ENCODE peak calls at places on chromosomes 5 and 9, in seven cellular contexts. L is fibroblast of mammary gland, M is ovary, G is tibial nerve, Z is Calu3, V is astrocyte of the cerebellum, A is brain microvascular endothelial cell. Y is an unnamed sample.

GRCh38 chr5:129382921-129383672 is 77.0 kb upstream of the ADAMTS19 start:
- DNase-seq in V (no peak), Z (no peak), M (no peak), L (peak), A (no peak), G (no peak), Y (no peak)

GRCh38 chr9:89687848-89688247 is 83.0 kb downstream of the GADD45G start:
- DNase-seq in A (no peak), Z (no peak), M (no peak), G (no peak), V (no peak), L (no peak), Y (no peak)

GRCh38 chr9:42852133-42852532 is 668.7 kb downstream of the SPATA31A6 start:
- DNase-seq in A (no peak), G (no peak), M (no peak), L (peak), Z (peak), V (no peak), Y (no peak)

GRCh38 chr9:96379461-96379860 is 4.0 kb downstream of the SLC35D2 start:
- DNase-seq in M (no peak), L (no peak), G (no peak), A (no peak), V (no peak), Z (no peak), Y (no peak)

GRCh38 chr9:138028596-138028995 is 151.0 kb downstream of the CACNA1B start:
- DNase-seq in M (no peak), Z (no peak), L (no peak), A (no peak), G (no peak), V (no peak), Y (no peak)

GRCh38 chr9:124733964-124734740 is 37.0 kb downstream of the NR6A1 start:
- DNase-seq in V (no peak), Z (peak), A (no peak), G (no peak), L (no peak), M (no peak), Y (no peak)

GRCh38 chr5:128681096-128681495 is 143.1 kb upstream of the FBN2 start:
- DNase-seq in A (peak), M (no peak), L (no peak), V (no peak), G (no peak), Z (no peak), Y (no peak)

GRCh38 chr5:74035521-74035937 is 409.5 kb downstream of the ARHGEF28 start:
- DNase-seq in G (no peak), V (peak), L (peak), Z (peak), A (peak), M (peak), Y (peak)

GRCh38 chr5:19795218-19795617 is 192.8 kb downstream of the CDH18 start:
- DNase-seq in V (no peak), Z (no peak), L (peak), M (no peak), A (no peak), G (no peak), Y (peak)

GRCh38 chr5:36875789-36876388 is 680 bp upstream of the NIPBL start:
- DNase-seq in L (peak), G (peak), Z (peak), V (peak), M (peak), A (peak), Y (peak)

GRCh38 chr5:32312194-32312681 is 501 bp downstream of the MTMR12 start:
- DNase-seq in M (peak), G (peak), Z (peak), L (peak), A (peak), V (peak), Y (peak)

GRCh38 chr5:138464388-138465287 is 641 bp upstream of the EGR1 start:
- DNase-seq in L (peak), A (peak), Z (peak), M (peak), V (peak), G (peak), Y (peak)

GRCh38 chr5:178386532-178386931 is 153.9 kb upstream of the PHYKPL start:
- DNase-seq in V (no peak), Z (no peak), M (no peak), L (no peak), G (no peak), A (no peak), Y (no peak)

GRCh38 chr5:1441166-1441865 is 3.9 kb downstream of the SLC6A3 start:
- DNase-seq in V (no peak), M (no peak), G (no peak), L (no peak), Z (no peak), A (no peak), Y (no peak)

GRCh38 chr5:14895301-14895700 is 23.7 kb upstream of the ANKH start:
- DNase-seq in L (peak), A (no peak), Z (no peak), M (no peak), V (no peak), G (no peak), Y (no peak)

GRCh38 chr9:105063665-105064247 is 135.8 kb upstream of the ABCA1 start:
- DNase-seq in A (peak), G (no peak), Z (no peak), L (peak), M (peak), V (peak), Y (peak)

GRCh38 chr9:96242829-96243228 is 59.1 kb downstream of the HSD17B3 start:
- DNase-seq in G (no peak), V (no peak), A (no peak), M (no peak), Z (no peak), L (no peak), Y (no peak)

GRCh38 chr9:135282001-135282731 is 194.7 kb downstream of the OLFM1 start:
- DNase-seq in A (no peak), M (peak), V (no peak), Z (peak), G (peak), L (peak), Y (no peak)

GRCh38 chr9:135105938-135106491 is 18.5 kb downstream of the OLFM1 start:
- DNase-seq in A (no peak), Z (no peak), V (no peak), G (no peak), L (no peak), M (no peak), Y (no peak)

GRCh38 chr9:99128133-99128406 is 23.2 kb downstream of the TGFBR1 start:
- DNase-seq in A (no peak), Z (no peak), M (no peak), L (no peak), V (no peak), G (no peak), Y (no peak)

GRCh38 chr5:14628346-14628745 is 36.2 kb upstream of the OTULIN start:
- DNase-seq in Z (peak), G (no peak), V (peak), L (peak), M (peak), A (peak), Y (peak)

GRCh38 chr5:34600118-34600493 is 56.0 kb upstream of the RAI14 start:
- DNase-seq in V (no peak), G (no peak), M (no peak), A (no peak), Z (no peak), L (no peak), Y (no peak)

GRCh38 chr5:138824924-138825863 is 49.9 kb downstream of the LRRTM2 start:
- DNase-seq in M (no peak), Z (no peak), L (peak), A (peak), V (no peak), G (no peak), Y (no peak)

GRCh38 chr5:1276930-1277329 is 17.9 kb downstream of the TERT start:
- DNase-seq in L (no peak), A (no peak), G (no peak), M (no peak), V (no peak), Z (no peak), Y (no peak)

GRCh38 chr9:18888241-18888794 is 144.7 kb downstream of the SAXO1 start:
- DNase-seq in L (peak), A (no peak), Z (no peak), M (no peak), V (peak), G (no peak), Y (no peak)

GRCh38 chr5:179260324-179261070 is 84.8 kb downstream of the ADAMTS2 start:
- DNase-seq in Z (no peak), V (no peak), M (peak), L (no peak), G (no peak), A (no peak), Y (no peak)

GRCh38 chr5:141867651-141868050 is 10.6 kb downstream of the PCDH1 start:
- DNase-seq in G (no peak), A (no peak), M (no peak), Z (no peak), V (no peak), L (no peak), Y (no peak)

GRCh38 chr5:116922532-116922931 is 347.9 kb upstream of the SEMA6A start:
- DNase-seq in A (no peak), G (no peak), V (no peak), M (no peak), Z (no peak), L (no peak), Y (no peak)

GRCh38 chr5:59275537-59276276 is 617.8 kb downstream of the PDE4D start:
- DNase-seq in G (no peak), M (no peak), Z (peak), A (peak), L (peak), V (peak), Y (no peak)

GRCh38 chr5:169670769-169671525 is 33.9 kb downstream of the DOCK2 start:
- DNase-seq in L (no peak), G (no peak), V (no peak), A (no peak), Z (no peak), M (no peak), Y (no peak)

GRCh38 chr5:87195104-87195581 is 72.5 kb upstream of the RASA1 start:
- DNase-seq in G (no peak), Z (no peak), A (peak), M (no peak), L (peak), V (peak), Y (peak)

GRCh38 chr5:135916638-135917263 is 21.1 kb upstream of the IL9 start:
- DNase-seq in Z (no peak), V (no peak), G (no peak), L (no peak), M (no peak), A (no peak), Y (no peak)

GRCh38 chr5:177231479-177232250 is 71.9 kb downstream of the RAB24 start:
- DNase-seq in M (no peak), A (no peak), Z (no peak), L (no peak), G (no peak), V (no peak), Y (no peak)

GRCh38 chr5:177226882-177227281 is 76.6 kb downstream of the RAB24 start:
- DNase-seq in M (no peak), Z (no peak), L (no peak), A (no peak), V (no peak), G (no peak), Y (no peak)

GRCh38 chr5:177230660-177231059 is 72.9 kb downstream of the RAB24 start:
- DNase-seq in G (no peak), V (no peak), Z (no peak), L (no peak), M (no peak), A (no peak), Y (no peak)

GRCh38 chr5:177225798-177226197 is 77.7 kb downstream of the RAB24 start:
- DNase-seq in V (no peak), G (no peak), Z (no peak), L (no peak), A (no peak), M (no peak), Y (no peak)

GRCh38 chr5:177228751-177229150 is 74.8 kb downstream of the RAB24 start:
- DNase-seq in L (no peak), V (no peak), A (no peak), Z (no peak), M (no peak), G (no peak), Y (no peak)
- TF ChIP-seq CTCF in L (no peak), V (no peak), A (no peak), Z (no peak), M (no peak), G (no peak), Y (peak)

GRCh38 chr5:91136271-91136670 is 246.8 kb downstream of the ARRDC3 start:
- DNase-seq in A (peak), Z (peak), V (peak), L (no peak), M (no peak), G (no peak), Y (no peak)
- TF ChIP-seq CTCF in A (peak), Z (no peak), V (no peak), L (no peak), M (no peak), G (no peak), Y (no peak)

GRCh38 chr9:119280740-119281485 is 88.3 kb downstream of the BRINP1 start:
- DNase-seq in M (no peak), A (no peak), L (no peak), Z (no peak), G (no peak), V (no peak), Y (no peak)

GRCh38 chr9:119284587-119285337 is 84.5 kb downstream of the BRINP1 start:
- DNase-seq in L (peak), M (no peak), V (no peak), G (no peak), Z (no peak), A (no peak), Y (no peak)

GRCh38 chr9:119283118-119283794 is 86.0 kb downstream of the BRINP1 start:
- DNase-seq in A (no peak), Z (no peak), L (peak), V (peak), G (no peak), M (no peak), Y (no peak)

GRCh38 chr9:119282476-119283117 is 86.6 kb downstream of the BRINP1 start:
- DNase-seq in G (no peak), A (no peak), Z (no peak), V (peak), L (no peak), M (no peak), Y (no peak)

DNA sequence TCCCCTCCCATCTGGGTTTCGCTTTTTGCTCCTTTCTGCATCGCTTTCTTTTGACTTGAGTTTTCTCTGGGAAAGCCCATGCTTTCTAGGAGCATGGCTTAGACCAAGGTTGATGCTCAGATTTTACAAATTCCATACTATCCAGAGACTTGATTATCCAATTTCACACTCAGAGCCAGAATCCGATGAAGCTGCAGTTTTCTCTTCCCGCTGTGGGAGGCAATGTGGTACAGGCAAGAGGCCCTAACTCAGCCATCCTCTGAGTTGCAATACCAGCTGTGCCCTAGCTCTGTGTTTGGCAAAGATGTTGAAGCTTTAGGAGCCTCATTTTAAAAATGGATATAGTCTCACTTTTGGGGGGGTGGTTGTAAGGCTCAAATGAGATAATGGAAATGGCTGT is 85.1 kb downstream of the BRINP1 start:
- DNase-seq in A (no peak), L (peak), M (no peak), V (peak), G (no peak), Z (no peak), Y (no peak)
- TF ChIP-seq CTCF in A (no peak), L (peak), M (no peak), V (peak), G (no peak), Z (no peak), Y (no peak)

GRCh38 chr9:129101279-129101678 is 9.3 kb downstream of the CRAT start:
- DNase-seq in M (no peak), G (no peak), L (no peak), A (no peak), V (no peak), Z (no peak), Y (no peak)

GRCh38 chr9:129103595-129103965 is 7.0 kb downstream of the CRAT start:
- DNase-seq in L (no peak), G (no peak), A (no peak), Z (no peak), M (no peak), V (no peak), Y (no peak)

GRCh38 chr9:129104051-129104450 is 6.5 kb downstream of the CRAT start:
- DNase-seq in A (no peak), Z (no peak), M (no peak), L (no peak), G (no peak), V (no peak), Y (no peak)

GRCh38 chr9:129102095-129102525 is 8.5 kb downstream of the CRAT start:
- DNase-seq in V (no peak), L (no peak), M (no peak), Z (no peak), A (no peak), G (no peak), Y (no peak)

GRCh38 chr9:129102791-129103594 is 7.6 kb downstream of the CRAT start:
- DNase-seq in V (no peak), G (no peak), L (peak), M (peak), Z (peak), A (peak), Y (peak)
- TF ChIP-seq CTCF in V (peak), G (peak), L (peak), M (no peak), Z (no peak), A (peak), Y (peak)

DNA sequence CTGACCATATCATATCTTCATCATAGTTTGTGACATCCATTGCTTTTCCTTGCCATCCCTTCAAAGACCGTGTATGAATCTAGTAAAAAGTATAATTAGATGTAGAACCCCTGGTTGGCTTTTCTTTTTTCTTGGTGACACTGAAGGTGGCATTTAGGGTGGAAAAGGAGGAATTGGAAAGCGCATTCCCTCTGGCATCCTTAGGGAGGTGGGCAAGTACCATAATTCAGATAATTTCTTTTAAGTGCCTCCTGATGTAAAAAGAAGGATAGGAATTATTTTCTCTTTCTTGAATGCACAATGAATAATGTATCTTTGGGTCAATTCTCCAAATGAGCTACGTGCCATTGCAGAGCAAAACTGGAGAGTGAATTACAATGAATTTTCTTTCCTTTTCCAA is 73.2 kb upstream of the SMARCA2 start:
- DNase-seq in L (peak), G (no peak), A (no peak), Z (no peak), V (no peak), M (no peak), Y (no peak)
- TF ChIP-seq CTCF in L (peak), G (no peak), A (no peak), Z (no peak), V (peak), M (no peak), Y (no peak)

DNA sequence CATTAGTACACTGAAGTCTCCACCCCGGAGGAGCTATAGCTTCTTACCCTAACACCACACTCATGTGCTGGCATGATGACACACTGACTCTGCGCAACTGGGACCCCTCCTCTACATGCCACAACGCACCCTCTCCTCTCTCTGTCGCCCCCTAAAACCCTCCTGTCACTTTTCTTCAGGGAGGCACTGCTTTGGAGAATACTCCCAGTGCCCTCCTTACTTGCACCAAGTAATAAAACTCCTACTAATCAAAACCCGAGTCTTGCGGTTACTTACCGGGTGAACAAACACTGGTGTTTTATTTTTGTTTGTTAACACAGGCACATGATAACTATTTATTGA is 12.6 kb upstream of the STXBP1 start:
- DNase-seq in Z (no peak), V (no peak), G (no peak), M (no peak), L (no peak), A (no peak), Y (no peak)
- TF ChIP-seq CTCF in Z (no peak), V (no peak), G (no peak), M (no peak), L (no peak), A (no peak), Y (no peak)

GRCh38 chr9:128494743-128495124 is 9.8 kb upstream of the GLE1 start:
- DNase-seq in A (no peak), L (no peak), V (no peak), M (no peak), G (no peak), Z (no peak), Y (no peak)

GRCh38 chr9:128497824-128498610 is 6.5 kb upstream of the GLE1 start:
- DNase-seq in L (no peak), A (no peak), M (no peak), V (no peak), Z (no peak), G (no peak), Y (no peak)

GRCh38 chr9:128494108-128494742 is 10.3 kb upstream of the GLE1 start:
- DNase-seq in L (peak), Z (no peak), G (peak), V (no peak), A (peak), M (peak), Y (no peak)

GRCh38 chr9:128493424-128493823 is 11.1 kb upstream of the GLE1 start:
- DNase-seq in M (no peak), Z (no peak), L (no peak), G (no peak), A (no peak), V (no peak), Y (no peak)

GRCh38 chr9:128495804-128496417 is 8.6 kb upstream of the GLE1 start:
- DNase-seq in A (no peak), G (no peak), V (no peak), Z (no peak), M (no peak), L (peak), Y (no peak)
- TF ChIP-seq CTCF in A (no peak), G (no peak), V (no peak), Z (no peak), M (no peak), L (no peak), Y (peak)

Y was measured in HFFc6.